ENCODE peak calls at places on chromosome 12, in nine cellular contexts. N, Q, B, U, D, J, I, P and S are unnamed samples.

GRCh38 chr12:100539209-100539608 is 34.3 kb upstream of the GAS2L3 start:
- DNase-seq in N (no peak), Q (peak; percentile 57), P (no peak), U (no peak), B (no peak), D (peak; percentile 37), J (no peak), I (no peak), S (peak; percentile 7)

GRCh38 chr12:62726471-62726980 is 208.4 kb downstream of the PPM1H start:
- DNase-seq in Q (no peak), I (no peak), D (no peak), N (no peak), P (no peak), J (no peak), B (no peak), U (no peak), S (no peak)

GRCh38 chr12:72432037-72432604 is 160.0 kb downstream of the TRHDE start:
- DNase-seq in P (no peak), Q (no peak), B (no peak), I (no peak), J (no peak), N (no peak), U (no peak), D (no peak), S (no peak)

GRCh38 chr12:40158592-40159111 is 52.8 kb upstream of the SLC2A13 start:
- DNase-seq in Q (no peak), N (no peak), I (no peak), D (no peak), J (no peak), B (no peak), U (no peak), P (no peak), S (no peak)

GRCh38 chr12:107418976-107419375 is 266.6 kb upstream of the PWP1 start:
- DNase-seq in I (no peak), N (no peak), D (no peak), P (no peak), B (no peak), U (no peak), J (no peak), Q (no peak), S (no peak)

GRCh38 chr12:12993367-12993766 is 6.7 kb downstream of the HEBP1 start:
- DNase-seq in I (no peak), J (no peak), P (no peak), N (no peak), B (no peak), D (no peak), Q (no peak), U (no peak), S (no peak)

GRCh38 chr12:96233168-96233567 is 39.0 kb downstream of the ELK3 start:
- DNase-seq in U (no peak), D (no peak), I (no peak), Q (no peak), B (no peak), N (no peak), J (no peak), P (no peak), S (no peak)

GRCh38 chr12:107564946-107565345 is 120.7 kb upstream of the PWP1 start:
- DNase-seq in U (peak; percentile 42), J (no peak), B (no peak), Q (peak; percentile 8), N (no peak), D (peak; percentile 16), P (no peak), I (peak; percentile 21), S (peak; percentile 25)

GRCh38 chr12:97960741-97961608 is 498.4 kb downstream of the RMST start:
- DNase-seq in D (no peak), I (no peak), P (no peak), J (no peak), U (peak; percentile 19), Q (peak; percentile 36), N (no peak), B (no peak), S (peak; percentile 17)

GRCh38 chr12:54596526-54596946 is 8.1 kb upstream of the PPP1R1A start:
- DNase-seq in D (peak; percentile 52), U (peak; percentile 50), Q (peak; percentile 79), P (peak; percentile 27), I (peak; percentile 63), N (no peak), J (peak; percentile 38), B (peak; percentile 20), S (peak; percentile 42)

GRCh38 chr12:100185361-100185894 is 15.2 kb upstream of the ACTR6 start:
- DNase-seq in U (no peak), P (no peak), B (no peak), N (no peak), Q (no peak), I (no peak), J (no peak), D (no peak), S (no peak)